ENCODE peak calls at places on chromosomes 11 and 22, in ten cellular contexts. P is IMR-90, K is ovary, M is body of pancreas, G is heart left ventricle, N is GM12878, H is vagina, J is HepG2, B is gastrocnemius medialis, X is NB4. O is an unnamed sample.

GRCh38 chr22:30717331-30717921 is 22.8 kb downstream of the OSBP2 start:
- DNase-seq in H (no peak), G (no peak), N (no peak), X (no peak), P (peak), M (no peak), K (no peak), B (no peak), J (peak), O (no peak)

GRCh38 chr11:35953081-35953480 is 9.2 kb downstream of the LDLRAD3 start:
- DNase-seq in X (no peak), N (no peak), M (peak), K (no peak), H (no peak), G (no peak), B (no peak), P (no peak), J (no peak), O (peak)

GRCh38 chr22:41367680-41368542 is 13.8 kb upstream of the TEF start:
- DNase-seq in H (peak), P (peak), K (peak), B (no peak), G (no peak), X (no peak), J (peak), N (no peak), M (peak), O (no peak)

GRCh38 chr11:106087815-106088435 is 10.5 kb downstream of the AASDHPPT start:
- DNase-seq in M (peak), P (peak), G (no peak), H (no peak), K (peak), X (peak), B (no peak), J (peak), N (no peak), O (peak)

GRCh38 chr11:111733009-111733408 is 33.2 kb downstream of the PPP2R1B start:
- DNase-seq in H (no peak), X (no peak), K (peak), B (peak), N (no peak), P (peak), M (peak), G (peak), J (no peak), O (peak)

GRCh38 chr11:116342148-116342547 is 430.6 kb downstream of the BUD13 start:
- DNase-seq in P (no peak), K (no peak), H (no peak), J (peak), B (no peak), M (no peak), N (no peak), X (no peak), G (no peak), O (no peak)

GRCh38 chr11:56910046-56910753 is 78.5 kb upstream of the OR5AK2 start:
- DNase-seq in M (no peak), H (no peak), N (no peak), X (no peak), G (no peak), B (no peak), P (no peak), K (no peak), J (no peak), O (no peak)

GRCh38 chr22:45587638-45588481 is 83.8 kb upstream of the ATXN10 start:
- DNase-seq in P (peak), K (no peak), B (no peak), M (no peak), X (no peak), H (no peak), J (no peak), G (no peak), N (no peak), O (no peak)

GRCh38 chr11:77789731-77790476 is 30.6 kb downstream of the RSF1 start:
- DNase-seq in K (no peak), M (no peak), N (no peak), H (no peak), J (no peak), P (no peak), G (no peak), B (no peak), X (no peak), O (no peak)

GRCh38 chr11:8041576-8041975 is 39.4 kb upstream of the TUB start:
- DNase-seq in H (peak), M (no peak), X (no peak), P (no peak), N (no peak), K (no peak), J (no peak), B (no peak), G (no peak), O (no peak)

GRCh38 chr22:20456722-20457076 is 19.1 kb upstream of the SCARF2 start:
- DNase-seq in K (no peak), P (no peak), G (peak), X (no peak), H (no peak), M (no peak), J (no peak), B (no peak), N (no peak), O (no peak)

GRCh38 chr22:37920131-37920530 is 14.0 kb downstream of the MICALL1 start:
- DNase-seq in J (no peak), N (no peak), P (no peak), H (no peak), X (no peak), K (no peak), B (no peak), M (no peak), G (peak), O (no peak)

GRCh38 chr22:28139993-28140392 is 220.9 kb upstream of the PITPNB start:
- DNase-seq in K (no peak), N (no peak), P (peak), J (no peak), G (no peak), B (no peak), X (no peak), M (no peak), H (no peak), O (no peak)

GRCh38 chr11:109735139-109735538 is 313.1 kb downstream of the C11orf87 start:
- DNase-seq in P (no peak), G (no peak), X (no peak), B (no peak), K (no peak), M (no peak), N (no peak), H (no peak), J (no peak), O (no peak)

GRCh38 chr11:76327756-76328388 is 53.1 kb downstream of the THAP12 start:
- DNase-seq in N (no peak), H (no peak), M (no peak), J (no peak), K (no peak), B (no peak), G (no peak), X (no peak), P (no peak), O (peak)

GRCh38 chr22:49966041-49966715 is 5.6 kb downstream of the PIM3 start:
- DNase-seq in N (no peak), B (no peak), M (peak), H (peak), P (no peak), J (no peak), K (peak), X (no peak), G (peak), O (peak)

GRCh38 chr11:69134957-69135356 is 20.8 kb upstream of the SMIM38 start:
- DNase-seq in M (peak), H (no peak), J (no peak), K (no peak), B (no peak), P (no peak), X (no peak), N (no peak), G (no peak), O (no peak)

GRCh38 chr11:64342869-64343739 is 3.1 kb downstream of the CCDC88B start:
- DNase-seq in G (no peak), N (no peak), B (no peak), P (no peak), X (no peak), H (no peak), M (no peak), K (no peak), J (no peak), O (no peak)
- H3K4me3 ChIP-seq in G (peak), N (no peak), B (peak), P (no peak), X (no peak), H (peak), M (no peak), K (peak), J (peak), O (no peak)

GRCh38 chr11:1459219-1459575 is 27.4 kb downstream of the MOB2 start:
- DNase-seq in G (no peak), P (no peak), J (no peak), K (no peak), M (no peak), H (no peak), X (no peak), B (no peak), N (no peak), O (no peak)

GRCh38 chr11:1458340-1459218 is 28.0 kb downstream of the MOB2 start:
- DNase-seq in G (no peak), K (peak), B (no peak), N (no peak), H (no peak), X (peak), M (peak), J (no peak), P (peak), O (no peak)

GRCh38 chr11:1456596-1457325 is 29.8 kb downstream of the MOB2 start:
- DNase-seq in X (no peak), B (no peak), K (no peak), N (no peak), H (no peak), M (no peak), P (no peak), G (no peak), J (no peak), O (no peak)

GRCh38 chr11:1457326-1457680 is 29.3 kb downstream of the MOB2 start:
- DNase-seq in K (no peak), M (no peak), X (no peak), N (no peak), B (no peak), H (no peak), P (no peak), J (no peak), G (no peak), O (no peak)

GRCh38 chr11:1457856-1458255 is 28.7 kb downstream of the MOB2 start:
- DNase-seq in N (no peak), J (no peak), H (no peak), B (no peak), G (no peak), K (no peak), P (no peak), X (no peak), M (no peak), O (no peak)
- TF ChIP-seq CTCF in N (no peak), J (no peak), H (no peak), B (no peak), G (no peak), K (no peak), P (no peak), X (no peak), M (no peak), O (no peak)

GRCh38 chr11:118364956-118365615 is 5.7 kb downstream of the UBE4A start:
- DNase-seq in X (no peak), M (no peak), B (no peak), K (no peak), J (no peak), H (no peak), P (no peak), G (no peak), N (no peak), O (no peak)

GRCh38 chr11:118358071-118358470 is 1.3 kb upstream of the UBE4A start:
- DNase-seq in N (no peak), B (no peak), H (no peak), M (no peak), K (no peak), G (no peak), P (no peak), J (no peak), X (no peak), O (no peak)

GRCh38 chr11:118359295-118359958 is at the start of gene UBE4A:
- DNase-seq in N (peak), X (peak), P (peak), H (peak), M (peak), K (peak), B (peak), J (peak), G (peak), O (peak)
- TF ChIP-seq POLR2A in N (peak), X (peak), P (peak), H (peak), M (peak), K (peak), B (peak), J (peak), G (no peak), O (peak)

DNA sequence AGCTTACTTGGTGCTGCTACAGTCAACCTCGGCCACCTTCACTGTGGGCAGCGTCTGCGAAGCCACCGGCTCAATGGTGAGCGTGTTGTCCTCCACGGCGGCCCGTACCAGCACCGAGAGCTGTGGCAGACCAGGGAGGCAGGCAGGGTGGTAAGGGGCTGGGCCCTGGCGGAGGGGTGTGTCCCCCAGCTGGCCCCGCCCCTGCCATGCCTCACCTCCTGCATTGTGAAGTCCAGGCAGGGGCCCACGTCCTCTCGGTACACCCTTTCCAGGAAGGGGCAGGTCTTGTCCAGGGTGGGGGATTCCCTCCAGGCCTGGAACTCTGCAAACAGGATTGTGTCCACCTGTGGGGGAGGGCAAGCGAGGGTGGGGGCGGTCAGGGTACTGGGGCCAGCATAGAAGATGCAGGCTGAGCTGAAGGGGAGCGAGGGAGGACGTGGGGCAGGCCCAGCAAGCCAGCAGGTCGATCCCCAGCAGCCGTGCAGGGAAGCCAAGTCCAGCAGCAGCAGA is 12.8 kb downstream of the RAB3IL1 start:
- DNase-seq in H (no peak), M (peak), N (no peak), G (no peak), B (no peak), K (no peak), J (peak), X (no peak), P (no peak), O (no peak)
- H3K4me3 ChIP-seq in H (no peak), M (no peak), N (no peak), G (no peak), B (no peak), K (no peak), J (peak), X (no peak), P (no peak), O (no peak)

DNA sequence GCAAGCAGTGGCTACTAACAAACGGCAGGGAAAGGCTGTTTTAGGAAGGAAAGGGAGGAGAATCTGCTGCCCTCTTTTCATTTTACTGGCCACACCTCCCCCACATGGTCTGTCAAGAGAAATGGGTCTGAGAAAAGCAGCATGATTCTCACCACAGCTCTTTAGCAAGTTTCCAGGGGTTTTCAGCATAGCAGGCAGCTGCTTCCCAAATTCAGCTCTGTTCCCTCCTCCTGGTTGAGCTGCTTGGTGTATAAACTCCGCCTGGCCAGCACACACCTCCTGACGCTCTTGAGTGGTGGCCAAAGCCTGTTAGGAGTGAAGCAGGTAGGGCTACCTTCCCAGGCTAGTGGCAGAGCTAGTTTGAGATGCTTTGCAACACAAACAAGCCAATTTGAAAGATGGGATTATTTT is 438.5 kb upstream of the CCDC90B start:
- DNase-seq in X (peak), K (peak), P (no peak), N (no peak), B (no peak), J (no peak), H (peak), G (no peak), M (peak), O (no peak)
- TF ChIP-seq CTCF in X (no peak), K (no peak), P (no peak), N (no peak), B (no peak), J (no peak), H (no peak), G (no peak), M (no peak), O (no peak)

GRCh38 chr11:45399166-45399565 is 113.0 kb upstream of the SYT13 start:
- DNase-seq in H (no peak), X (peak), J (no peak), N (no peak), G (no peak), P (no peak), B (no peak), M (no peak), K (no peak), O (no peak)
- TF ChIP-seq POLR2A in H (no peak), X (no peak), J (no peak), N (no peak), G (no peak), P (no peak), B (no peak), M (no peak), K (no peak), O (no peak)

GRCh38 chr11:33630936-33631748 is 69.5 kb downstream of the C11orf91 start:
- DNase-seq in B (no peak), M (no peak), J (no peak), K (no peak), G (no peak), H (no peak), X (no peak), P (no peak), N (no peak), O (no peak)
- H3K4me3 ChIP-seq in B (no peak), M (no peak), J (no peak), K (no peak), G (no peak), H (no peak), X (no peak), P (no peak), N (no peak), O (no peak)

GRCh38 chr11:120940297-120940847 is 83.5 kb upstream of the TBCEL start:
- DNase-seq in J (no peak), M (no peak), X (no peak), G (no peak), K (no peak), H (no peak), P (peak), N (no peak), B (no peak), O (no peak)

GRCh38 chr11:120941000-120941399 is 82.9 kb upstream of the TBCEL start:
- DNase-seq in B (no peak), J (no peak), M (no peak), G (no peak), P (no peak), H (no peak), K (no peak), X (no peak), N (no peak), O (no peak)

GRCh38 chr11:120942701-120943100 is 81.2 kb upstream of the TBCEL start:
- DNase-seq in H (no peak), N (no peak), G (no peak), P (no peak), M (no peak), B (no peak), J (no peak), X (no peak), K (no peak), O (no peak)

GRCh38 chr11:120950880-120951279 is 73.0 kb upstream of the TBCEL start:
- DNase-seq in X (no peak), H (no peak), K (no peak), G (no peak), M (no peak), B (no peak), N (no peak), J (no peak), P (no peak), O (no peak)

GRCh38 chr11:120945042-120945441 is 78.9 kb upstream of the TBCEL start:
- DNase-seq in G (no peak), K (no peak), H (no peak), P (no peak), J (no peak), X (peak), N (no peak), B (no peak), M (no peak), O (no peak)
- TF ChIP-seq CTCF in G (no peak), K (no peak), H (no peak), P (peak), J (peak), X (peak), N (peak), B (no peak), M (no peak), O (no peak)

O was measured in lower leg skin.